ENCODE peak calls at places on chromosome 13, in six cellular contexts. H is A549, U is HCT116, L is GM23338, P is HepG2, N is SK-N-SH. Z is an unnamed sample. For H3K4me1, the result is how much of the 10 kb centered on the place peaks cover.

GRCh38 chr13:30884543-30884942 is 21.5 kb upstream of the MEDAG start:
- DNase-seq in N (no peak), P (no peak), U (no peak), L (peak), H (no peak), Z (no peak)

GRCh38 chr13:96781141-96781540 is 213.1 kb downstream of the OXGR1 start:
- DNase-seq in P (no peak), N (no peak), U (no peak), H (no peak), L (no peak), Z (no peak)

GRCh38 chr13:74316531-74316930 is 182.3 kb upstream of the KLF12 start:
- DNase-seq in P (no peak), L (no peak), U (no peak), H (no peak), N (no peak), Z (no peak)

GRCh38 chr13:113116871-113117271 is 5.7 kb upstream of the F10 start:
- DNase-seq in N (peak), L (no peak), P (no peak), H (no peak), U (no peak), Z (no peak)

GRCh38 chr13:109151696-109152095 is 522.3 kb downstream of the MYO16 start:
- DNase-seq in P (no peak), L (no peak), H (no peak), U (no peak), N (no peak), Z (no peak)

GRCh38 chr13:113410472-113411201 is 42.7 kb downstream of the ADPRHL1 start:
- DNase-seq in P (peak), L (no peak), N (no peak), H (peak), U (peak), Z (peak)

GRCh38 chr13:93505104-93505952 is 278.7 kb downstream of the GPC6 start:
- DNase-seq in H (no peak), P (peak), U (no peak), L (no peak), N (no peak), Z (no peak)

GRCh38 chr13:100269837-100270236 is 180.9 kb downstream of the PCCA start:
- DNase-seq in L (no peak), P (no peak), H (no peak), U (no peak), N (no peak), Z (no peak)

GRCh38 chr13:98752111-98752941 is at the start of gene SLC15A1:
- DNase-seq in N (peak), U (no peak), L (peak), P (no peak), H (no peak), Z (no peak)

GRCh38 chr13:99377641-99378040 is 70.4 kb upstream of the GPR183 start:
- DNase-seq in N (no peak), H (no peak), L (no peak), U (no peak), P (no peak), Z (no peak)

GRCh38 chr13:44718467-44718866 is 142.3 kb upstream of the TSC22D1 start:
- DNase-seq in H (no peak), L (peak), U (no peak), P (no peak), N (no peak), Z (no peak)

DNA sequence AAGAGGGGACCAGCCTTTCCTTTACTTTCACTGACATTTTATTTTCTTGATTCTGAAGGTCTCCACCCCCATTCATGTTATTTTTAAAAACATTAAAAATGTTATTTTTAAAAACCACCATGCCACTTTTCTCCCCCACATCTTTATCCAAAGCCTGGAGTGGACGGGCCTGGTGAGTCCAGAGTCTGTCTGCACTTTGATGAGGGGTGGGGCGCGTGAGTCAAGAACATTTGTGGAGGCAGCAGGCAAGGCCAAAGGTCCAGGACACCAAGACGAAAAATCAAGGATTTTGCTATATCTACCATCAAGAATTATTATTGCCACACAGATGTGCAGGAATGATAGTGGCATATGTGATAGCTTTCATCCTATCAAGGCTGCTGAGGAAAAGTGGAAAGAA is 224.9 kb downstream of the FGF9 start:
- DNase-seq in L (no peak), N (no peak), P (no peak), H (no peak), U (no peak), Z (no peak)
- TF ChIP-seq REST in L (no peak), N (no peak), P (no peak), H (no peak), U (no peak), Z (no peak)

GRCh38 chr13:43200307-43200706 is 176.9 kb downstream of the DNAJC15 start:
- DNase-seq in L (no peak), P (no peak), N (no peak), H (no peak), U (no peak), Z (no peak)
- H3K27ac ChIP-seq in L (no peak), P (no peak), N (no peak), H (no peak), U (no peak), Z (no peak)

GRCh38 chr13:26968431-26969335 is 202.9 kb downstream of the USP12 start:
- DNase-seq in H (peak), U (no peak), P (peak), L (no peak), N (no peak), Z (no peak)
- H3K4me1 ChIP-seq in H (under half), U (under half), P (half or more), L (under half), N (under half), Z (under half)

GRCh38 chr13:48902421-48902820 is 73.3 kb upstream of the FNDC3A start:
- DNase-seq in L (peak), N (no peak), P (no peak), U (no peak), H (no peak), Z (no peak)

GRCh38 chr13:48908381-48909087 is 67.2 kb upstream of the FNDC3A start:
- DNase-seq in U (no peak), N (no peak), L (no peak), H (peak), P (no peak), Z (no peak)

GRCh38 chr13:48904668-48905290 is 70.9 kb upstream of the FNDC3A start:
- DNase-seq in U (no peak), N (no peak), H (no peak), L (no peak), P (no peak), Z (no peak)

GRCh38 chr13:48909088-48909389 is 66.7 kb upstream of the FNDC3A start:
- DNase-seq in H (no peak), N (no peak), U (no peak), P (no peak), L (no peak), Z (no peak)

DNA sequence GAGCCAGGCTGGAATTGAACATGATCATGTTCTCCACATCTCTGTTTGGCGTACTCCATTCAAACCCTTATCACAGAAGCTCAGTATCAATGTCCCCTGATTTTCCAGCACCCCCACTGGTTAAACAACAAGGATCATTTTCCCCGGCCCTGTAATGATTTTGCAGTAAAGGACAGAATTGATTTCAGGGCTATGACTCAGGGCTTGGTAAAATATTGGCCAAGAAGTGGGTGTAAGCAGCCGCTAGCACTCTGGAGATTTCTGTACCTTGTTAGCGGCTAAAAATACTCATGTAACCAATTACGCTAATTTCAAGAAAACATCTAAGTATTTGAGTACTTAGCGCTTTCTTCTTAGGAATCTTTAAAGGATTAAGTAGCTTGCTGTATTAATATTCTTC is 69.5 kb upstream of the FNDC3A start:
- DNase-seq in P (no peak), U (no peak), H (no peak), L (no peak), N (no peak), Z (no peak)
- TF ChIP-seq REST in P (no peak), U (no peak), H (no peak), L (no peak), N (no peak), Z (no peak)

GRCh38 chr13:28475916-28476725 is 18.8 kb downstream of the FLT1 start:
- DNase-seq in U (peak), P (no peak), H (peak), L (no peak), N (no peak), Z (no peak)
- H3K27ac ChIP-seq in U (no peak), P (no peak), H (no peak), L (no peak), N (peak), Z (no peak)

DNA sequence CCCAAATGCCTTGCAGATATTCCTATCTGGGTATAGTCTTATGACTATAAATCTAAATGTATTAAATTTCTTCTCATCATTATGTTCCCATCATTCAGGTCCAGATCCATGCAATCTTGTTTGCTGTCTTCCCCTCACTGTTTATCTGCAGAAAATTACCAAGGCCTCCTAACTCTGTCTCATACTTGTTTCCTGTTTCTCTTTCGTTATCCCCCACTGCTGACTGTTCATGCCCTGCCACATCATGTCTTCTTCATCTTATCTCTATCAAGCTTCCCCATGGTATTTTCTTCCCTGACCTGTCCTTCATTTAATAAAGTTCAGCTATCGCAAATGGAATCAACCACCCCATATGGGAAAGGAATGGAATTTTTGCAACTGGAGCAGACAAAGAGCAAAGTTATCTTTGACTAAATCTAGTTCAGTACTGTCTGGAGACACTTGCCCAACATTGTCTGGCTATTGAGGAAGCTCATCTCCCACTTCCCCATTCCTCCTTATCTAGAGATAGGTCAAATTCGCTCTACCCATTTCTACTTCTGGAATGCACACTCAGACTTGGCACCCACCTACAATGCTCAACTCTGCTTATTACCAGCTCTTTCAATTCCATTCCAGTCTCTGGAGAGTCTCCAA is 1358.1 kb downstream of the EFNB2 start:
- DNase-seq in U (no peak), L (no peak), H (no peak), P (no peak), N (no peak), Z (no peak)
- H3K4me1 ChIP-seq in U (under half), L (under half), H (under half), P (under half), N (under half), Z (under half)

DNA sequence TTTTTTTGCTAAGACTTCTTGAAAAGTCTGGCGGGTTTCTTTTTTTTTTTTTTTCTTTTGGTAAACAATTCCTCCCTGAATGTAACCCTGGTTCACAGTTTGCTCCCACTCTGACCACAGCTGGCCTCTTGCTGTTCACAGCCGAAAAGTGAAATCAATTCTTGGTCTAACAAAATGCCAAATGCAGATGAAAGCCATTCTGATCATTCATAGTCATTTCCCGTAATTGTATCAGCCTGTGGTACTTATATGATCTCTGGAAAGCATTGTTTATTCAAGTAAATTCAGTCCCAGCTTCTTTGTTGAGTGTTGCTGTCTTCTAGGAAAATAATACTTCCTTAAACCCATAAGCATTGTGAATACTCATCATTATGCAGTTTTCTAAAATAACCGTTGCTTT is 87.5 kb downstream of the MAB21L1 start:
- DNase-seq in U (no peak), L (no peak), N (peak), P (no peak), H (no peak), Z (no peak)
- TF ChIP-seq REST in U (no peak), L (no peak), N (no peak), P (no peak), H (no peak), Z (no peak)

Z was measured in Panc1.